ENCODE peak calls at places on chromosomes 5 and 9, in seven cellular contexts. F is spleen; L is naive thymus-derived CD4-positive, alpha-beta T cell; T is brain microvascular endothelial cell; U is neuronal stem cell; S is CD8-positive, alpha-beta T cell; R is mesendoderm. M is an unnamed sample.

GRCh38 chr5:59001154-59001553 is 418.3 kb downstream of the RAB3C start:
- DNase-seq in U (no peak), R (no peak), T (no peak), L (no peak), S (no peak), F (no peak), M (no peak)

GRCh38 chr9:131019387-131020239 is 10.6 kb downstream of the LAMC3 start:
- DNase-seq in L (no peak), R (no peak), T (no peak), U (no peak), F (no peak), S (no peak), M (no peak)

GRCh38 chr5:114391321-114391720 is 29.5 kb downstream of the KCNN2 start:
- DNase-seq in U (no peak), R (no peak), S (no peak), F (no peak), L (no peak), T (no peak), M (no peak)

GRCh38 chr5:10622810-10623209 is 58.9 kb downstream of the ANKRD33B start:
- DNase-seq in L (no peak), S (no peak), F (no peak), R (no peak), U (no peak), T (no peak), M (no peak)

GRCh38 chr9:88954073-88954472 is 37.2 kb upstream of the S1PR3 start:
- DNase-seq in T (peak; percentile 22), L (no peak), S (no peak), F (no peak), R (no peak), U (no peak), M (no peak)

GRCh38 chr9:89594811-89595550 is 9.8 kb upstream of the GADD45G start:
- DNase-seq in T (no peak), R (no peak), U (no peak), S (no peak), F (no peak), L (no peak), M (no peak)

GRCh38 chr9:113664176-113664875 is 200.8 kb downstream of the RGS3 start:
- DNase-seq in L (no peak), T (no peak), R (no peak), S (no peak), U (no peak), F (no peak), M (no peak)

GRCh38 chr9:4857163-4857562 is 64.4 kb downstream of the RCL1 start:
- DNase-seq in F (no peak), L (no peak), U (no peak), T (no peak), R (no peak), S (no peak), M (no peak)

GRCh38 chr5:56900395-56900794 is 9.0 kb upstream of the SETD9 start:
- DNase-seq in U (no peak), L (no peak), R (no peak), T (peak; percentile 38), S (no peak), F (no peak), M (no peak)

GRCh38 chr5:173331956-173332479 is 3.8 kb upstream of the STC2 start:
- DNase-seq in R (peak; percentile 83), F (peak; percentile 87), T (peak; percentile 90), L (peak; percentile 29), S (peak; percentile 24), U (peak; percentile 57), M (peak; percentile 58)

GRCh38 chr5:67244345-67244793 is 47.8 kb upstream of the CD180 start:
- DNase-seq in F (no peak), U (no peak), S (no peak), T (no peak), R (no peak), L (no peak), M (no peak)

GRCh38 chr5:3835817-3836216 is 240.2 kb downstream of the IRX1 start:
- DNase-seq in U (no peak), S (no peak), R (no peak), F (no peak), L (no peak), T (no peak), M (no peak)

GRCh38 chr5:69364850-69365249 is 4.5 kb downstream of the AK6 start:
- DNase-seq in R (no peak), S (no peak), F (no peak), U (no peak), L (no peak), T (no peak), M (no peak)

GRCh38 chr9:18855636-18856035 is 177.4 kb downstream of the SAXO1 start:
- DNase-seq in R (no peak), U (no peak), T (no peak), S (no peak), F (no peak), L (no peak), M (no peak)

GRCh38 chr9:103574056-103574455 is 520.1 kb upstream of the SMC2 start:
- DNase-seq in T (peak; percentile 19), S (no peak), U (no peak), R (no peak), L (no peak), F (no peak), M (no peak)

GRCh38 chr5:43418561-43418960 is 6.4 kb upstream of the CCL28 start:
- DNase-seq in L (no peak), U (no peak), S (no peak), R (no peak), F (no peak), T (no peak), M (no peak)

DNA sequence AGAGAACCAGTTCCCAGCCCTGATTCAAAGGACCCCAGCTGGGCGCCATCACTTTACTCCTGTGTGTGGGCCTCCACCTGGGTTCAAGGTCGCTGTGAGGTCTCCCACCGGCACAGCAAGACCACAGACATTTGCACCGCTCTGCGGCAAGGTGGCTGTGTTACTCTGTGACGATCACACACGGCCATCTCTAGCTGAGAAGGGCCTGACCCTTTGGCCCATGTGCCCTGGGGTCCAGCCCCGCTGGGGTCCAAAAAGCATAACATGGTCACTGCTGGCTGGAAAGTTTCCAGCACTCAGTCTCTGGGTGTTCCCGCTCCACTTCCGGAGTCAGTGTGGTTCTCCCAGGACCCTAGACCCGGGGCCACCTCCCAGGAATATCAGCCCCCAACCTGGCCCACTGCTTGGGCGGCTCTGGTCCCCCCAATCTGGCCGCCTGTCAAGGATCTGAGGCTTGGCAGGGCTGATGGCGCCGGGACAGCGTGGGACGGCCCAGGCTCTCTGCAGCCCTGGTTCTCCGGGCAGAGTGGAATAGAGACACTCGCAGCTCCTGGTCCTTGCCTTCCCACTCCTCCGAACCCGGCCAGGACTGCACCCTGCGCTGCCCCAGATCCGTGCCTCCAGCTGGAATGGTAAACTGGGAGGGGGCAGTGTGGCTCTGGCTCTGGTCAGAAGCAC is 3.9 kb upstream of the LMX1B start:
- DNase-seq in R (no peak), U (no peak), F (no peak), L (no peak), S (no peak), T (no peak), M (no peak)
- H3K27me3 ChIP-seq in R (peaks cover 55% of the 10 kb centered on the region), U (peaks cover 82% of the 10 kb centered on the region), F (peaks cover 49% of the 10 kb centered on the region), L (peaks cover 12% of the 10 kb centered on the region), S (peaks cover 29% of the 10 kb centered on the region), T (peaks cover 62% of the 10 kb centered on the region), M (peaks cover 10% of the 10 kb centered on the region)

GRCh38 chr5:136492587-136492986 is 127.2 kb upstream of the TRPC7 start:
- DNase-seq in U (no peak), F (no peak), L (no peak), S (no peak), R (no peak), T (no peak), M (no peak)
- H3K27me3 ChIP-seq in U (no peaks in the 10 kb centered on the region), F (no peaks in the 10 kb centered on the region), L (no peaks in the 10 kb centered on the region), S (no peaks in the 10 kb centered on the region), R (no peaks in the 10 kb centered on the region), T (no peaks in the 10 kb centered on the region), M (no peaks in the 10 kb centered on the region)

DNA sequence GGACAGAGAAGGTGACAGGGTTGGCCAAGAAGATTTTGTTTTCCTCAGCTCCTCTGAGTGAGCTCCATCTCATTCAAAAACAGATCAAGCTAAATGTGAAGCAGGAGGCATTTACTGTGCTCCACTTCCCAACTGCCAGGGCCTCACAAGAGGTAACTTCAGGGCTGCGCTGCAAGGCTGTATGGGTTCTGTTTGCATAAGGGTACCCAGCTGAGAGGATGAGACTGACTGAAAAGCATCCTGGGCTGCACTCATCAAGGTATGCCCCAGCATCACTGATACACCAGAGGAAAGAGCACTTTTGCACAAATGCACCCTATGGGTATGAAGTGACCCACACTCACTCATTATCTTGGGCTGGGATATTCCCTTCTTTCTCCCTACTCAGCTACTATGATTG is 316.2 kb upstream of the HAPLN1 start:
- DNase-seq in F (no peak), T (no peak), L (no peak), U (peak; percentile 3), S (no peak), R (no peak), M (no peak)
- H3K27me3 ChIP-seq in F (no peaks in the 10 kb centered on the region), T (no peaks in the 10 kb centered on the region), L (no peaks in the 10 kb centered on the region), U (no peaks in the 10 kb centered on the region), S (no peaks in the 10 kb centered on the region), R (no peaks in the 10 kb centered on the region), M (no peaks in the 10 kb centered on the region)

GRCh38 chr9:132582786-132583583 is 579 bp downstream of the BARHL1 start:
- DNase-seq in S (no peak), R (no peak), L (no peak), U (no peak), T (no peak), F (peak; percentile 62), M (no peak)
- H3K27me3 ChIP-seq in S (peaks cover 70% of the 10 kb centered on the region), R (peaks cover 90% of the 10 kb centered on the region), L (peaks cover 59% of the 10 kb centered on the region), U (peaks cover 98% of the 10 kb centered on the region), T (peaks cover 95% of the 10 kb centered on the region), F (peaks cover 100% of the 10 kb centered on the region), M (peaks cover 39% of the 10 kb centered on the region)

GRCh38 chr9:124771867-124772621 is 933 bp upstream of the NR6A1 start:
- DNase-seq in L (no peak), F (peak; percentile 91), U (peak; percentile 85), S (no peak), T (peak; percentile 36), R (peak; percentile 91), M (no peak)

GRCh38 chr9:124768778-124769350 is 2.2 kb downstream of the NR6A1 start:
- DNase-seq in L (no peak), F (no peak), T (no peak), U (no peak), S (no peak), R (no peak), M (no peak)

GRCh38 chr9:124769451-124770358 is 1.4 kb downstream of the NR6A1 start:
- DNase-seq in L (no peak), T (no peak), S (no peak), R (no peak), F (peak; percentile 88), U (no peak), M (no peak)

GRCh38 chr9:124771021-124771866 is at the start of gene NR6A1:
- DNase-seq in S (peak; percentile 86), F (peak; percentile 99), U (peak; percentile 97), L (peak; percentile 86), R (peak; percentile 99), T (peak; percentile 94), M (peak; percentile 84)

GRCh38 chr9:124770359-124771020 is 621 bp downstream of the NR6A1 start:
- DNase-seq in L (no peak), U (no peak), T (no peak), R (no peak), F (no peak), S (no peak), M (no peak)
- H3K27me3 ChIP-seq in L (peaks cover 37% of the 10 kb centered on the region), U (no peaks in the 10 kb centered on the region), T (peaks cover 23% of the 10 kb centered on the region), R (no peaks in the 10 kb centered on the region), F (peaks cover 41% of the 10 kb centered on the region), S (peaks cover 38% of the 10 kb centered on the region), M (peaks cover 13% of the 10 kb centered on the region)

DNA sequence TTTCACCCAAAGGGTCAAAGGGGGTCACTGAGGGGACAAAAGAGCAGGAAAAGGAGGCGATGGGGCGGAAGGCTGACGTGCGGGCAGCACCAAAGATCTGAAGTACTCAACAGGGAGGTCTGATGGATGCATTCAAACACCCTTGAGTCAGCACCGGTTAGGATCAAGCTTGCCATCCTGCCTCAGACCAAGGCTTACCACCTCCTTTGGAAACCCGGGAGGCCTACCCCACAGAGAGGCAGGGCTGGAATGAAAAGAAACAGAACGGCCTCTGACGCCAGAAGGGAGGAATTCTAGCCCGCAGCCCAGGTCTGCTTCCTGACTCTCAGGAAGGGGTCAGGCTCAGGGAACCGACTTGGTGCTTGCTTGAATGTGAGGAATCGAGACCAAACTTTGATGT is 125.6 kb downstream of the PAPPA start:
- DNase-seq in R (peak; percentile 92), L (no peak), S (no peak), U (peak; percentile 94), T (no peak), F (no peak), M (no peak)
- H3K27me3 ChIP-seq in R (no peaks in the 10 kb centered on the region), L (peaks cover 4% of the 10 kb centered on the region), S (no peaks in the 10 kb centered on the region), U (peaks cover 2% of the 10 kb centered on the region), T (no peaks in the 10 kb centered on the region), F (no peaks in the 10 kb centered on the region), M (no peaks in the 10 kb centered on the region)

M was measured in thoracic aorta.